ENCODE peak calls at places on chromosomes 5 and 9, in nine cellular contexts. One of them, this sample, is unnamed. For H3K4me1, the result is how much of the 10 kb centered on the place peaks cover.

GRCh38 chr9:93681316-93682154 is 105.2 kb downstream of the PHF2 start:
- DNase-seq in CD4-positive, CD25-positive, alpha-beta regulatory T cell: no peak
- DNase-seq in neural progenitor cell: no peak
- DNase-seq in neuronal stem cell: no peak
- DNase-seq in heart right ventricle: no peak
- DNase-seq in Panc1: no peak
- DNase-seq in Caco-2: peak
- DNase-seq in lower lobe of right lung: no peak
- DNase-seq in IMR-90: no peak
- DNase-seq in this sample: peak

GRCh38 chr9:68895741-68896478 is 118.0 kb downstream of the PRKACG start:
- DNase-seq in CD4-positive, CD25-positive, alpha-beta regulatory T cell: peak
- DNase-seq in neural progenitor cell: no peak
- DNase-seq in neuronal stem cell: no peak
- DNase-seq in heart right ventricle: no peak
- DNase-seq in Panc1: no peak
- DNase-seq in Caco-2: no peak
- DNase-seq in lower lobe of right lung: no peak
- DNase-seq in IMR-90: no peak
- DNase-seq in this sample: no peak

GRCh38 chr5:160702323-160702722 is 149.7 kb downstream of the ATP10B start:
- DNase-seq in CD4-positive, CD25-positive, alpha-beta regulatory T cell: no peak
- DNase-seq in neural progenitor cell: no peak
- DNase-seq in neuronal stem cell: no peak
- DNase-seq in heart right ventricle: no peak
- DNase-seq in Panc1: no peak
- DNase-seq in Caco-2: no peak
- DNase-seq in lower lobe of right lung: no peak
- DNase-seq in IMR-90: no peak
- DNase-seq in this sample: no peak

GRCh38 chr5:62578540-62578939 is at the start of gene LRRC70:
- DNase-seq in CD4-positive, CD25-positive, alpha-beta regulatory T cell: peak
- DNase-seq in neural progenitor cell: peak
- DNase-seq in neuronal stem cell: no peak
- DNase-seq in heart right ventricle: no peak
- DNase-seq in Panc1: no peak
- DNase-seq in Caco-2: peak
- DNase-seq in lower lobe of right lung: no peak
- DNase-seq in IMR-90: peak
- DNase-seq in this sample: no peak

GRCh38 chr9:131278421-131279111 is 2.3 kb upstream of the FAM78A start:
- DNase-seq in CD4-positive, CD25-positive, alpha-beta regulatory T cell: peak
- DNase-seq in neural progenitor cell: no peak
- DNase-seq in neuronal stem cell: no peak
- DNase-seq in heart right ventricle: no peak
- DNase-seq in Panc1: no peak
- DNase-seq in Caco-2: no peak
- DNase-seq in lower lobe of right lung: no peak
- DNase-seq in IMR-90: no peak
- DNase-seq in this sample: no peak

GRCh38 chr9:22169243-22169642 is 160.1 kb upstream of the CDKN2B start:
- DNase-seq in CD4-positive, CD25-positive, alpha-beta regulatory T cell: no peak
- DNase-seq in neural progenitor cell: no peak
- DNase-seq in neuronal stem cell: no peak
- DNase-seq in heart right ventricle: no peak
- DNase-seq in Panc1: no peak
- DNase-seq in Caco-2: no peak
- DNase-seq in lower lobe of right lung: no peak
- DNase-seq in IMR-90: peak
- DNase-seq in this sample: no peak

GRCh38 chr5:79849486-79850315 is 141.4 kb downstream of the MTX3 start:
- DNase-seq in CD4-positive, CD25-positive, alpha-beta regulatory T cell: no peak
- DNase-seq in neural progenitor cell: no peak
- DNase-seq in neuronal stem cell: no peak
- DNase-seq in heart right ventricle: no peak
- DNase-seq in Panc1: no peak
- DNase-seq in Caco-2: no peak
- DNase-seq in lower lobe of right lung: no peak
- DNase-seq in IMR-90: no peak
- DNase-seq in this sample: no peak

GRCh38 chr9:37187713-37188439 is 67.5 kb downstream of the ZCCHC7 start:
- DNase-seq in CD4-positive, CD25-positive, alpha-beta regulatory T cell: no peak
- DNase-seq in neural progenitor cell: no peak
- DNase-seq in neuronal stem cell: no peak
- DNase-seq in heart right ventricle: no peak
- DNase-seq in Panc1: no peak
- DNase-seq in Caco-2: no peak
- DNase-seq in lower lobe of right lung: no peak
- DNase-seq in IMR-90: peak
- DNase-seq in this sample: no peak

GRCh38 chr5:73278693-73279092 is 105.7 kb downstream of the TMEM174 start:
- DNase-seq in CD4-positive, CD25-positive, alpha-beta regulatory T cell: no peak
- DNase-seq in neural progenitor cell: no peak
- DNase-seq in neuronal stem cell: no peak
- DNase-seq in heart right ventricle: no peak
- DNase-seq in Panc1: no peak
- DNase-seq in Caco-2: no peak
- DNase-seq in lower lobe of right lung: peak
- DNase-seq in IMR-90: no peak
- DNase-seq in this sample: no peak

GRCh38 chr9:1939926-1940368 is 75.2 kb upstream of the SMARCA2 start:
- DNase-seq in CD4-positive, CD25-positive, alpha-beta regulatory T cell: peak
- DNase-seq in neural progenitor cell: peak
- DNase-seq in neuronal stem cell: no peak
- DNase-seq in heart right ventricle: no peak
- DNase-seq in Panc1: peak
- DNase-seq in Caco-2: peak
- DNase-seq in lower lobe of right lung: peak
- DNase-seq in IMR-90: peak
- DNase-seq in this sample: no peak

GRCh38 chr9:20786807-20787206 is 102.7 kb downstream of the FOCAD start:
- DNase-seq in CD4-positive, CD25-positive, alpha-beta regulatory T cell: no peak
- DNase-seq in neural progenitor cell: no peak
- DNase-seq in neuronal stem cell: no peak
- DNase-seq in heart right ventricle: no peak
- DNase-seq in Panc1: no peak
- DNase-seq in Caco-2: no peak
- DNase-seq in lower lobe of right lung: no peak
- DNase-seq in IMR-90: no peak
- DNase-seq in this sample: no peak

GRCh38 chr5:110727025-110727314 is 499 bp upstream of the TMEM232 start:
- DNase-seq in CD4-positive, CD25-positive, alpha-beta regulatory T cell: no peak
- DNase-seq in neural progenitor cell: peak
- DNase-seq in neuronal stem cell: no peak
- DNase-seq in heart right ventricle: no peak
- DNase-seq in Panc1: no peak
- DNase-seq in Caco-2: no peak
- DNase-seq in lower lobe of right lung: no peak
- DNase-seq in IMR-90: peak
- DNase-seq in this sample: no peak

GRCh38 chr5:151699071-151699901 is 12.6 kb upstream of the SPARC start:
- DNase-seq in CD4-positive, CD25-positive, alpha-beta regulatory T cell: no peak
- DNase-seq in neural progenitor cell: no peak
- DNase-seq in neuronal stem cell: no peak
- DNase-seq in heart right ventricle: peak
- DNase-seq in Panc1: no peak
- DNase-seq in Caco-2: peak
- DNase-seq in lower lobe of right lung: no peak
- DNase-seq in IMR-90: peak
- DNase-seq in this sample: no peak

GRCh38 chr5:168109441-168109840 is 182.0 kb upstream of the WWC1 start:
- DNase-seq in CD4-positive, CD25-positive, alpha-beta regulatory T cell: no peak
- DNase-seq in neural progenitor cell: no peak
- DNase-seq in neuronal stem cell: no peak
- DNase-seq in heart right ventricle: no peak
- DNase-seq in Panc1: no peak
- DNase-seq in Caco-2: no peak
- DNase-seq in lower lobe of right lung: no peak
- DNase-seq in IMR-90: no peak
- DNase-seq in this sample: no peak

DNA sequence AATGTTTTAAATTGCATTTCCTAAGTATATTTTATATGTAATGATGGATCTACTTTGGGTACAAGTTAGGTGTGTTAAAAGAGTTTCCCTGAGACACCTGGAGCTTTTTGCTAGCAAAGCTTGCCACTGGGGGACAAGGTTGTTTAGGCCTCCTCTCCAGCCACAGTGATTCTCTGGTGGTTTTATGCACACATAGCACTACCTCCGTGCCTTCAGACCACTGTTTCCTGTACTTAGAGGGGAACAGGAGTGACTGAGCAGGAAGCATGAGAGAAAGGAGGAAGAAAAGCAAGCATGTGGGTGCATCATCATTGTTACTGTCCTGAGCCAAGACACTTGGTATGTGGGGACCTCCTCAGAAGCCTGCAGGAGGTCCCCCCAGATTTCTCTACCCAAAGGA is 272.1 kb downstream of the RASEF start:
- DNase-seq in CD4-positive, CD25-positive, alpha-beta regulatory T cell: no peak
- DNase-seq in neural progenitor cell: no peak
- DNase-seq in neuronal stem cell: no peak
- DNase-seq in heart right ventricle: no peak
- DNase-seq in Panc1: no peak
- DNase-seq in Caco-2: no peak
- DNase-seq in lower lobe of right lung: no peak
- DNase-seq in IMR-90: no peak
- DNase-seq in this sample: no peak
- H3K4me1 ChIP-seq in CD4-positive, CD25-positive, alpha-beta regulatory T cell: under half
- H3K4me1 ChIP-seq in neural progenitor cell: under half
- H3K4me1 ChIP-seq in neuronal stem cell: under half
- H3K4me1 ChIP-seq in heart right ventricle: under half
- H3K4me1 ChIP-seq in Panc1: under half
- H3K4me1 ChIP-seq in Caco-2: under half
- H3K4me1 ChIP-seq in lower lobe of right lung: under half
- H3K4me1 ChIP-seq in IMR-90: under half
- H3K4me1 ChIP-seq in this sample: under half

DNA sequence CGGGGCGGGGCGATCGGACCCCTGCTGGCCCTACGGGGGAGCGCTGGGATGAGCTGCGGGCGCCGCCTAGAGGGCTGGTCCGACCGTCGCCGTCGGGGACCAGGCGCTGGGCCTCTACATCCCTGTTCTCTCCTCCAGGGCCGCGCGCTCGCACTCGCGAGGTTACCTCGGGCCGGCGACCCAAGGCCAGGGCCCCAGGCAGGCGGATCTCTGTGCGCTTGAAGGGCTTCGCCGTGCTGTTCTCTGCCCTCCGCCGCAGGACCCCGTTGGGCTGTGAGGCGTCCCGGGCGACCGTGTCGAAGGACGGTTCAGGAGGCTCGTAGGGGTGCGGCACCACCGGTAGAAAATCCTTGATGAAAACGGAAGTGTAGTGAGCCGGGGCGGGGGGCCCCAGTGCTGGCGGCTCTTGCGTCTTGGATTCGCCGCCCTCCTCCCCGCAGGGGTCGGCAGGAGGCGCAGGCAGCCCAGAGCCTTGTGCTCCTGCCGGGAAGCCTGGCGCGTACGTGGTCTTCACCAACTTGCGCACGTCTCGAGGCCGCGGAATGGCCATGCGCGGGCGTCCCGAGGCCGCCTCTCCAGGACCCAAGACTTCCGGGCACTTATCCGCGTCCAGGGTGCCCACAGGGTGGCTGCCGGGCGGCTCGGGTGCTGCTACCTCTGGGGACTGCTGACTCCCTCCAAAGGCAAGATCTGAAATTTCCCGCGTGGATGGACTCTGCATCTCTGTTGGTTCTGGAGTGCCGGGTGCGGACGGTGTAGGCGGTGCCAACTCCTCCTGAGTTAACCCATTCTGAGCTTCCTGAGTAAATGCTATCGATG is 2.0 kb downstream of the PROB1 start:
- DNase-seq in CD4-positive, CD25-positive, alpha-beta regulatory T cell: peak
- DNase-seq in neural progenitor cell: peak
- DNase-seq in neuronal stem cell: no peak
- DNase-seq in heart right ventricle: peak
- DNase-seq in Panc1: peak
- DNase-seq in Caco-2: peak
- DNase-seq in lower lobe of right lung: peak
- DNase-seq in IMR-90: no peak
- DNase-seq in this sample: peak
- H3K4me1 ChIP-seq in CD4-positive, CD25-positive, alpha-beta regulatory T cell: half or more
- H3K4me1 ChIP-seq in neural progenitor cell: under half
- H3K4me1 ChIP-seq in neuronal stem cell: under half
- H3K4me1 ChIP-seq in heart right ventricle: half or more
- H3K4me1 ChIP-seq in Panc1: under half
- H3K4me1 ChIP-seq in Caco-2: under half
- H3K4me1 ChIP-seq in lower lobe of right lung: under half
- H3K4me1 ChIP-seq in IMR-90: under half
- H3K4me1 ChIP-seq in this sample: under half

DNA sequence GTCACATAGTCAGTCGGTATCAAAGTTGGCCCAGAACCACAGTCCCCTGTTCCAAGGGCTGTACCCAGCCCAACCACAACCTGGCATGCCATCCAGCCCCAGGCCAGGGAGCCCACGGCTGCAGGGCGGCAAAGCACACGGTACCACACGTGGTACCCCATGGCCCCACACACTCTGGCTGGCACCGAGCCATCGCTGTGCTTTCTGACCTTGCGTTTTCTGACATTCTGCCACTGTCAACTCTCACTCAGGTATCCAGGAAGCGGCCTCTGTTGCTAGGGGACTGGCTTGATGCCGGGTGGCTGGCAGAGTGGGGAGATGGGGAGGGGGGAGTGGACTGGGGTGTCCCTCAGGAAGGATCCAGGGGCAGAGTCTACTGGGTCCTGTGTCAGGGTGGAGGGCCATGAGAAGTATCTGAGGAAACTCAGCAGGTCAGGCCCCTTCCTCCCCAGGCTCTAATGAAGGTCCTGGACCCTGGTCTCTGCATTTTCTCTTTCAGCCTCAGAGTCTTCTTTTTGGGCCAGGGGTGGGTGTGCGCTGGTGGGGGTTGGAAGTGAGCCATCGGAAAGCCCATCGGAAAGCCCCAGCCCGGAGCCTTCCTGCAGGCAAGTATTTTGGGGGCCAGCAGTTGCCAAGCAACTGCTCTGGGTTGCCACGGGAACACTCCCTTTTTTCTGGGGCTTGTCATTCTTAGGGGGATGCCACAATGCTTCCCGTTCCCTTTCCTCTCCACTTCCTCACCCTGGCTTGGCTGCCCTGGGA is 21.0 kb upstream of the RALGDS start:
- DNase-seq in CD4-positive, CD25-positive, alpha-beta regulatory T cell: peak
- DNase-seq in neural progenitor cell: no peak
- DNase-seq in neuronal stem cell: no peak
- DNase-seq in heart right ventricle: peak
- DNase-seq in Panc1: no peak
- DNase-seq in Caco-2: no peak
- DNase-seq in lower lobe of right lung: peak
- DNase-seq in IMR-90: no peak
- DNase-seq in this sample: peak
- H3K4me1 ChIP-seq in CD4-positive, CD25-positive, alpha-beta regulatory T cell: half or more
- H3K4me1 ChIP-seq in neural progenitor cell: under half
- H3K4me1 ChIP-seq in neuronal stem cell: under half
- H3K4me1 ChIP-seq in heart right ventricle: under half
- H3K4me1 ChIP-seq in Panc1: under half
- H3K4me1 ChIP-seq in Caco-2: under half
- H3K4me1 ChIP-seq in lower lobe of right lung: half or more
- H3K4me1 ChIP-seq in IMR-90: under half
- H3K4me1 ChIP-seq in this sample: under half

GRCh38 chr9:83977196-83977595 is 2.8 kb downstream of the HNRNPK start:
- DNase-seq in CD4-positive, CD25-positive, alpha-beta regulatory T cell: no peak
- DNase-seq in neural progenitor cell: no peak
- DNase-seq in neuronal stem cell: no peak
- DNase-seq in heart right ventricle: no peak
- DNase-seq in Panc1: no peak
- DNase-seq in Caco-2: no peak
- DNase-seq in lower lobe of right lung: no peak
- DNase-seq in IMR-90: no peak
- DNase-seq in this sample: no peak
- H3K4me1 ChIP-seq in CD4-positive, CD25-positive, alpha-beta regulatory T cell: half or more
- H3K4me1 ChIP-seq in neural progenitor cell: under half
- H3K4me1 ChIP-seq in neuronal stem cell: under half
- H3K4me1 ChIP-seq in heart right ventricle: under half
- H3K4me1 ChIP-seq in Panc1: under half
- H3K4me1 ChIP-seq in Caco-2: under half
- H3K4me1 ChIP-seq in lower lobe of right lung: half or more
- H3K4me1 ChIP-seq in IMR-90: under half
- H3K4me1 ChIP-seq in this sample: under half

This sample was measured in upper lobe of right lung.